ENCODE peak calls at places on chromosomes 7 and 10, in eight cellular contexts. X is mesothelial cell of epicardium; M is AG08395; Z is stimulated activated CD4-positive, alpha-beta T cell treated with anti-CD3 and anti-CD28 coated beads, Interleukin-4, amount 100 ng/mL, for 1 hour; L is MG63; A is hepatocyte; Y is WTC11; G is stimulated activated naive CD8-positive, alpha-beta T cell treated with anti-CD3 and anti-CD28 coated beads, Interleukin-15, Interleukin-2, amounts not matched to agents 100 U/mL and 50 U/mL, for 24 hours. R is an unnamed sample.

GRCh38 chr10:73097305-73097670 is 622 bp upstream of the P4HA1 start:
- DNase-seq in Z (no peak), L (no peak), M (no peak), G (no peak), A (peak), X (no peak), Y (no peak), R (no peak)

GRCh38 chr10:17229016-17229716 is 1.1 kb downstream of the VIM start:
- DNase-seq in Y (peak), G (peak), Z (peak), M (peak), X (peak), A (peak), L (peak), R (peak)

GRCh38 chr7:104943502-104944343 is 70.3 kb upstream of the KMT2E start:
- DNase-seq in A (peak), Y (no peak), M (no peak), Z (peak), L (no peak), G (peak), X (peak), R (peak)

GRCh38 chr10:3720228-3721019 is 64.6 kb downstream of the KLF6 start:
- DNase-seq in G (no peak), A (peak), Z (no peak), Y (no peak), M (peak), X (no peak), L (peak), R (no peak)

GRCh38 chr10:22737587-22737986 is 23.2 kb upstream of the PIP4K2A start:
- DNase-seq in Z (no peak), A (peak), G (no peak), Y (no peak), M (peak), L (peak), X (no peak), R (no peak)

GRCh38 chr10:106708521-106708920 is 456.0 kb downstream of the SORCS1 start:
- DNase-seq in M (no peak), A (no peak), L (no peak), X (no peak), G (no peak), Z (no peak), Y (peak), R (no peak)

GRCh38 chr7:112990619-112991018 is 96.0 kb downstream of the GPR85 start:
- DNase-seq in X (no peak), Z (no peak), G (no peak), Y (no peak), A (no peak), L (no peak), M (no peak), R (no peak)

GRCh38 chr7:32616625-32617024 is 121.3 kb downstream of the AVL9 start:
- DNase-seq in Z (no peak), G (no peak), A (peak), M (peak), X (no peak), L (peak), Y (no peak), R (no peak)

GRCh38 chr10:78960316-78960800 is 108.4 kb upstream of the ZMIZ1 start:
- DNase-seq in L (peak), M (peak), A (peak), G (no peak), Y (no peak), Z (no peak), X (no peak), R (no peak)

GRCh38 chr7:32250494-32251260 is 180.5 kb upstream of the PDE1C start:
- DNase-seq in Z (no peak), L (no peak), G (no peak), A (no peak), M (no peak), X (no peak), Y (no peak), R (no peak)

R was measured in Peyer's patch.